ENCODE peak calls at places on chromosome 15, in eight cellular contexts. One of them, this sample, is unnamed.

GRCh38 chr15:73900129-73900712 is 26.0 kb upstream of the LOXL1 start:
- DNase-seq in CD4-positive, CD25-positive, alpha-beta regulatory T cell: no peak
- DNase-seq in MV-4-11: no peak
- DNase-seq in astrocyte of the cerebellum: peak
- DNase-seq in stimulated activated CD4-positive, alpha-beta T cell treated with anti-CD3 and anti-CD28 coated beads, Interleukin-2, amount 100 ng/mL, for 24 hours: no peak
- DNase-seq in right lobe of liver: no peak
- DNase-seq in hippocampal formation: no peak
- DNase-seq in OCI-LY7: no peak
- DNase-seq in this sample: no peak

GRCh38 chr15:98966036-98966787 is 41.4 kb downstream of the PGPEP1L start:
- DNase-seq in CD4-positive, CD25-positive, alpha-beta regulatory T cell: no peak
- DNase-seq in MV-4-11: no peak
- DNase-seq in astrocyte of the cerebellum: no peak
- DNase-seq in stimulated activated CD4-positive, alpha-beta T cell treated with anti-CD3 and anti-CD28 coated beads, Interleukin-2, amount 100 ng/mL, for 24 hours: no peak
- DNase-seq in right lobe of liver: no peak
- DNase-seq in hippocampal formation: no peak
- DNase-seq in OCI-LY7: no peak
- DNase-seq in this sample: no peak

GRCh38 chr15:52808441-52808840 is 18.3 kb upstream of the ONECUT1 start:
- DNase-seq in CD4-positive, CD25-positive, alpha-beta regulatory T cell: no peak
- DNase-seq in MV-4-11: no peak
- DNase-seq in astrocyte of the cerebellum: no peak
- DNase-seq in stimulated activated CD4-positive, alpha-beta T cell treated with anti-CD3 and anti-CD28 coated beads, Interleukin-2, amount 100 ng/mL, for 24 hours: no peak
- DNase-seq in right lobe of liver: no peak
- DNase-seq in hippocampal formation: no peak
- DNase-seq in OCI-LY7: no peak
- DNase-seq in this sample: no peak

GRCh38 chr15:22968356-22968755 is 11.8 kb downstream of the CYFIP1 start:
- DNase-seq in CD4-positive, CD25-positive, alpha-beta regulatory T cell: no peak
- DNase-seq in MV-4-11: no peak
- DNase-seq in astrocyte of the cerebellum: peak
- DNase-seq in stimulated activated CD4-positive, alpha-beta T cell treated with anti-CD3 and anti-CD28 coated beads, Interleukin-2, amount 100 ng/mL, for 24 hours: no peak
- DNase-seq in right lobe of liver: no peak
- DNase-seq in hippocampal formation: no peak
- DNase-seq in OCI-LY7: no peak
- DNase-seq in this sample: no peak

GRCh38 chr15:70096215-70096974 is 1.3 kb downstream of the TLE3 start:
- DNase-seq in CD4-positive, CD25-positive, alpha-beta regulatory T cell: peak
- DNase-seq in MV-4-11: no peak
- DNase-seq in astrocyte of the cerebellum: no peak
- DNase-seq in stimulated activated CD4-positive, alpha-beta T cell treated with anti-CD3 and anti-CD28 coated beads, Interleukin-2, amount 100 ng/mL, for 24 hours: peak
- DNase-seq in right lobe of liver: no peak
- DNase-seq in hippocampal formation: no peak
- DNase-seq in OCI-LY7: peak
- DNase-seq in this sample: peak

GRCh38 chr15:88242586-88242985 is 14.0 kb downstream of the NTRK3 start:
- DNase-seq in CD4-positive, CD25-positive, alpha-beta regulatory T cell: no peak
- DNase-seq in MV-4-11: no peak
- DNase-seq in astrocyte of the cerebellum: no peak
- DNase-seq in stimulated activated CD4-positive, alpha-beta T cell treated with anti-CD3 and anti-CD28 coated beads, Interleukin-2, amount 100 ng/mL, for 24 hours: no peak
- DNase-seq in right lobe of liver: no peak
- DNase-seq in hippocampal formation: no peak
- DNase-seq in OCI-LY7: no peak
- DNase-seq in this sample: no peak

GRCh38 chr15:100234158-100235029 is 107.4 kb downstream of the ADAMTS17 start:
- DNase-seq in CD4-positive, CD25-positive, alpha-beta regulatory T cell: no peak
- DNase-seq in MV-4-11: no peak
- DNase-seq in astrocyte of the cerebellum: peak
- DNase-seq in stimulated activated CD4-positive, alpha-beta T cell treated with anti-CD3 and anti-CD28 coated beads, Interleukin-2, amount 100 ng/mL, for 24 hours: no peak
- DNase-seq in right lobe of liver: no peak
- DNase-seq in hippocampal formation: no peak
- DNase-seq in OCI-LY7: no peak
- DNase-seq in this sample: no peak

GRCh38 chr15:59812889-59813288 is 123.8 kb upstream of the BNIP2 start:
- DNase-seq in CD4-positive, CD25-positive, alpha-beta regulatory T cell: no peak
- DNase-seq in MV-4-11: no peak
- DNase-seq in astrocyte of the cerebellum: no peak
- DNase-seq in stimulated activated CD4-positive, alpha-beta T cell treated with anti-CD3 and anti-CD28 coated beads, Interleukin-2, amount 100 ng/mL, for 24 hours: no peak
- DNase-seq in right lobe of liver: no peak
- DNase-seq in hippocampal formation: no peak
- DNase-seq in OCI-LY7: no peak
- DNase-seq in this sample: no peak

GRCh38 chr15:66943456-66944095 is 121.8 kb upstream of the SMAD3 start:
- DNase-seq in CD4-positive, CD25-positive, alpha-beta regulatory T cell: no peak
- DNase-seq in MV-4-11: no peak
- DNase-seq in astrocyte of the cerebellum: no peak
- DNase-seq in stimulated activated CD4-positive, alpha-beta T cell treated with anti-CD3 and anti-CD28 coated beads, Interleukin-2, amount 100 ng/mL, for 24 hours: no peak
- DNase-seq in right lobe of liver: no peak
- DNase-seq in hippocampal formation: no peak
- DNase-seq in OCI-LY7: peak
- DNase-seq in this sample: peak

GRCh38 chr15:31752363-31752762 is 278.0 kb upstream of the CHRNA7 start:
- DNase-seq in CD4-positive, CD25-positive, alpha-beta regulatory T cell: no peak
- DNase-seq in MV-4-11: no peak
- DNase-seq in astrocyte of the cerebellum: no peak
- DNase-seq in stimulated activated CD4-positive, alpha-beta T cell treated with anti-CD3 and anti-CD28 coated beads, Interleukin-2, amount 100 ng/mL, for 24 hours: no peak
- DNase-seq in right lobe of liver: no peak
- DNase-seq in hippocampal formation: no peak
- DNase-seq in OCI-LY7: no peak
- DNase-seq in this sample: no peak

GRCh38 chr15:66752078-66752477 is 50.0 kb downstream of the SMAD6 start:
- DNase-seq in CD4-positive, CD25-positive, alpha-beta regulatory T cell: no peak
- DNase-seq in MV-4-11: no peak
- DNase-seq in astrocyte of the cerebellum: no peak
- DNase-seq in stimulated activated CD4-positive, alpha-beta T cell treated with anti-CD3 and anti-CD28 coated beads, Interleukin-2, amount 100 ng/mL, for 24 hours: no peak
- DNase-seq in right lobe of liver: no peak
- DNase-seq in hippocampal formation: no peak
- DNase-seq in OCI-LY7: no peak
- DNase-seq in this sample: no peak

GRCh38 chr15:97235285-97235985 is 725.1 kb upstream of the ARRDC4 start:
- DNase-seq in CD4-positive, CD25-positive, alpha-beta regulatory T cell: no peak
- DNase-seq in MV-4-11: no peak
- DNase-seq in astrocyte of the cerebellum: peak
- DNase-seq in stimulated activated CD4-positive, alpha-beta T cell treated with anti-CD3 and anti-CD28 coated beads, Interleukin-2, amount 100 ng/mL, for 24 hours: peak
- DNase-seq in right lobe of liver: peak
- DNase-seq in hippocampal formation: peak
- DNase-seq in OCI-LY7: peak
- DNase-seq in this sample: peak

GRCh38 chr15:33148129-33148850 is 46.2 kb downstream of the FMN1 start:
- DNase-seq in CD4-positive, CD25-positive, alpha-beta regulatory T cell: no peak
- DNase-seq in MV-4-11: peak
- DNase-seq in astrocyte of the cerebellum: no peak
- DNase-seq in stimulated activated CD4-positive, alpha-beta T cell treated with anti-CD3 and anti-CD28 coated beads, Interleukin-2, amount 100 ng/mL, for 24 hours: no peak
- DNase-seq in right lobe of liver: no peak
- DNase-seq in hippocampal formation: no peak
- DNase-seq in OCI-LY7: no peak
- DNase-seq in this sample: no peak

GRCh38 chr15:49239105-49239504 is 69.1 kb downstream of the GALK2 start:
- DNase-seq in CD4-positive, CD25-positive, alpha-beta regulatory T cell: no peak
- DNase-seq in MV-4-11: no peak
- DNase-seq in astrocyte of the cerebellum: no peak
- DNase-seq in stimulated activated CD4-positive, alpha-beta T cell treated with anti-CD3 and anti-CD28 coated beads, Interleukin-2, amount 100 ng/mL, for 24 hours: no peak
- DNase-seq in right lobe of liver: no peak
- DNase-seq in hippocampal formation: no peak
- DNase-seq in OCI-LY7: no peak
- DNase-seq in this sample: no peak

GRCh38 chr15:70605606-70606410 is 157.6 kb downstream of the UACA start:
- DNase-seq in CD4-positive, CD25-positive, alpha-beta regulatory T cell: no peak
- DNase-seq in MV-4-11: no peak
- DNase-seq in astrocyte of the cerebellum: peak
- DNase-seq in stimulated activated CD4-positive, alpha-beta T cell treated with anti-CD3 and anti-CD28 coated beads, Interleukin-2, amount 100 ng/mL, for 24 hours: no peak
- DNase-seq in right lobe of liver: peak
- DNase-seq in hippocampal formation: peak
- DNase-seq in OCI-LY7: no peak
- DNase-seq in this sample: no peak

GRCh38 chr15:68990755-68991500 is 23.6 kb upstream of the NOX5 start:
- DNase-seq in CD4-positive, CD25-positive, alpha-beta regulatory T cell: no peak
- DNase-seq in MV-4-11: no peak
- DNase-seq in astrocyte of the cerebellum: no peak
- DNase-seq in stimulated activated CD4-positive, alpha-beta T cell treated with anti-CD3 and anti-CD28 coated beads, Interleukin-2, amount 100 ng/mL, for 24 hours: no peak
- DNase-seq in right lobe of liver: no peak
- DNase-seq in hippocampal formation: no peak
- DNase-seq in OCI-LY7: no peak
- DNase-seq in this sample: no peak

GRCh38 chr15:101805605-101806345 is 2.5 kb downstream of the OR4F6 start:
- DNase-seq in CD4-positive, CD25-positive, alpha-beta regulatory T cell: no peak
- DNase-seq in MV-4-11: peak
- DNase-seq in astrocyte of the cerebellum: no peak
- DNase-seq in stimulated activated CD4-positive, alpha-beta T cell treated with anti-CD3 and anti-CD28 coated beads, Interleukin-2, amount 100 ng/mL, for 24 hours: no peak
- DNase-seq in right lobe of liver: no peak
- DNase-seq in hippocampal formation: no peak
- DNase-seq in OCI-LY7: no peak
- DNase-seq in this sample: no peak

This sample was measured in NAMALWA.